ENCODE peak calls at places on chromosomes 13 and 19, in four cellular contexts. One of them, this sample, is unnamed.

GRCh38 chr13:42970824-42971669 is 21.0 kb downstream of the EPSTI1 start:
- DNase-seq in heart right ventricle: no peak
- DNase-seq in fibroblast of the aortic adventitia: peak
- DNase-seq in epithelial cell of esophagus: peak
- DNase-seq in this sample: peak

GRCh38 chr13:57630661-57631606 is 610 bp upstream of the PCDH17 start:
- DNase-seq in heart right ventricle: peak
- DNase-seq in fibroblast of the aortic adventitia: no peak
- DNase-seq in epithelial cell of esophagus: peak
- DNase-seq in this sample: no peak

GRCh38 chr19:2014731-2015610 is 543 bp downstream of the BTBD2 start:
- DNase-seq in heart right ventricle: no peak
- DNase-seq in fibroblast of the aortic adventitia: no peak
- DNase-seq in epithelial cell of esophagus: peak
- DNase-seq in this sample: no peak

GRCh38 chr13:28679628-28680027 is 20.7 kb downstream of the POMP start:
- DNase-seq in heart right ventricle: no peak
- DNase-seq in fibroblast of the aortic adventitia: peak
- DNase-seq in epithelial cell of esophagus: peak
- DNase-seq in this sample: no peak

GRCh38 chr13:93409816-93410215 is 183.2 kb downstream of the GPC6 start:
- DNase-seq in heart right ventricle: no peak
- DNase-seq in fibroblast of the aortic adventitia: no peak
- DNase-seq in epithelial cell of esophagus: no peak
- DNase-seq in this sample: no peak

GRCh38 chr13:111279253-111279652 is 41.2 kb upstream of the TEX29 start:
- DNase-seq in heart right ventricle: no peak
- DNase-seq in fibroblast of the aortic adventitia: no peak
- DNase-seq in epithelial cell of esophagus: no peak
- DNase-seq in this sample: no peak

GRCh38 chr13:92413452-92413851 is 813.2 kb upstream of the GPC6 start:
- DNase-seq in heart right ventricle: no peak
- DNase-seq in fibroblast of the aortic adventitia: no peak
- DNase-seq in epithelial cell of esophagus: no peak
- DNase-seq in this sample: no peak

GRCh38 chr13:20704459-20705069 is 1.1 kb downstream of the IL17D start:
- DNase-seq in heart right ventricle: no peak
- DNase-seq in fibroblast of the aortic adventitia: no peak
- DNase-seq in epithelial cell of esophagus: no peak
- DNase-seq in this sample: no peak

GRCh38 chr13:55937180-55937579 is 1203.5 kb upstream of the PRR20A start:
- DNase-seq in heart right ventricle: no peak
- DNase-seq in fibroblast of the aortic adventitia: no peak
- DNase-seq in epithelial cell of esophagus: no peak
- DNase-seq in this sample: no peak

GRCh38 chr13:78786399-78786879 is 127.5 kb upstream of the OBI1 start:
- DNase-seq in heart right ventricle: no peak
- DNase-seq in fibroblast of the aortic adventitia: no peak
- DNase-seq in epithelial cell of esophagus: no peak
- DNase-seq in this sample: no peak

GRCh38 chr13:93867481-93867880 is 612.0 kb downstream of the DCT start:
- DNase-seq in heart right ventricle: no peak
- DNase-seq in fibroblast of the aortic adventitia: no peak
- DNase-seq in epithelial cell of esophagus: peak
- DNase-seq in this sample: no peak

GRCh38 chr13:44224433-44225149 is 149.0 kb upstream of the SERP2 start:
- DNase-seq in heart right ventricle: peak
- DNase-seq in fibroblast of the aortic adventitia: peak
- DNase-seq in epithelial cell of esophagus: no peak
- DNase-seq in this sample: no peak

GRCh38 chr19:18833849-18834643 is 2.3 kb downstream of the UPF1 start:
- DNase-seq in heart right ventricle: no peak
- DNase-seq in fibroblast of the aortic adventitia: no peak
- DNase-seq in epithelial cell of esophagus: peak
- DNase-seq in this sample: no peak

GRCh38 chr13:98476106-98476505 is 100.8 kb downstream of the STK24 start:
- DNase-seq in heart right ventricle: no peak
- DNase-seq in fibroblast of the aortic adventitia: no peak
- DNase-seq in epithelial cell of esophagus: no peak
- DNase-seq in this sample: no peak

GRCh38 chr19:39765091-39766076 is 13.3 kb upstream of the LEUTX start:
- DNase-seq in heart right ventricle: peak
- DNase-seq in fibroblast of the aortic adventitia: peak
- DNase-seq in epithelial cell of esophagus: peak
- DNase-seq in this sample: peak

GRCh38 chr19:54696117-54696548 is 28.1 kb upstream of the KIR3DL3 start:
- DNase-seq in heart right ventricle: no peak
- DNase-seq in fibroblast of the aortic adventitia: no peak
- DNase-seq in epithelial cell of esophagus: no peak
- DNase-seq in this sample: no peak

GRCh38 chr13:43475135-43475534 is 311.6 kb downstream of the ENOX1 start:
- DNase-seq in heart right ventricle: no peak
- DNase-seq in fibroblast of the aortic adventitia: peak
- DNase-seq in epithelial cell of esophagus: no peak
- DNase-seq in this sample: no peak

GRCh38 chr13:53250272-53250875 is 221.8 kb downstream of the OLFM4 start:
- DNase-seq in heart right ventricle: peak
- DNase-seq in fibroblast of the aortic adventitia: peak
- DNase-seq in epithelial cell of esophagus: peak
- DNase-seq in this sample: no peak

GRCh38 chr13:27919934-27920676 is at the start of gene PDX1:
- DNase-seq in heart right ventricle: no peak
- DNase-seq in fibroblast of the aortic adventitia: no peak
- DNase-seq in epithelial cell of esophagus: peak
- DNase-seq in this sample: no peak

GRCh38 chr19:10593820-10594637 is 6.9 kb upstream of the AP1M2 start:
- DNase-seq in heart right ventricle: no peak
- DNase-seq in fibroblast of the aortic adventitia: peak
- DNase-seq in epithelial cell of esophagus: no peak
- DNase-seq in this sample: no peak

GRCh38 chr13:104875008-104875762 is 1660.3 kb downstream of the EFNB2 start:
- DNase-seq in heart right ventricle: no peak
- DNase-seq in fibroblast of the aortic adventitia: no peak
- DNase-seq in epithelial cell of esophagus: no peak
- DNase-seq in this sample: no peak

GRCh38 chr19:41606215-41606837 is 20.5 kb downstream of the CEACAM4 start:
- DNase-seq in heart right ventricle: no peak
- DNase-seq in fibroblast of the aortic adventitia: no peak
- DNase-seq in epithelial cell of esophagus: no peak
- DNase-seq in this sample: peak

GRCh38 chr19:17329061-17329767 is 5.4 kb downstream of the ANO8 start:
- DNase-seq in heart right ventricle: no peak
- DNase-seq in fibroblast of the aortic adventitia: no peak
- DNase-seq in epithelial cell of esophagus: no peak
- DNase-seq in this sample: no peak

GRCh38 chr19:17333611-17334413 is 843 bp downstream of the ANO8 start:
- DNase-seq in heart right ventricle: no peak
- DNase-seq in fibroblast of the aortic adventitia: peak
- DNase-seq in epithelial cell of esophagus: peak
- DNase-seq in this sample: peak

GRCh38 chr19:46813570-46814358 is 25.4 kb upstream of the SLC1A5 start:
- DNase-seq in heart right ventricle: peak
- DNase-seq in fibroblast of the aortic adventitia: peak
- DNase-seq in epithelial cell of esophagus: peak
- DNase-seq in this sample: peak

GRCh38 chr13:97372929-97373328 is 61.0 kb upstream of the RAP2A start:
- DNase-seq in heart right ventricle: no peak
- DNase-seq in fibroblast of the aortic adventitia: no peak
- DNase-seq in epithelial cell of esophagus: no peak
- DNase-seq in this sample: no peak

GRCh38 chr19:16191216-16191908 is 6.2 kb downstream of the FAM32A start:
- DNase-seq in heart right ventricle: no peak
- DNase-seq in fibroblast of the aortic adventitia: no peak
- DNase-seq in epithelial cell of esophagus: no peak
- DNase-seq in this sample: no peak

GRCh38 chr19:964761-965694 is 19.1 kb upstream of the WDR18 start:
- DNase-seq in heart right ventricle: no peak
- DNase-seq in fibroblast of the aortic adventitia: no peak
- DNase-seq in epithelial cell of esophagus: peak
- DNase-seq in this sample: no peak

GRCh38 chr19:41223431-41224234 is 4.6 kb downstream of the AXL start:
- DNase-seq in heart right ventricle: no peak
- DNase-seq in fibroblast of the aortic adventitia: peak
- DNase-seq in epithelial cell of esophagus: peak
- DNase-seq in this sample: peak

GRCh38 chr13:72255908-72256307 is 388.9 kb upstream of the DACH1 start:
- DNase-seq in heart right ventricle: no peak
- DNase-seq in fibroblast of the aortic adventitia: no peak
- DNase-seq in epithelial cell of esophagus: peak
- DNase-seq in this sample: peak

GRCh38 chr13:74487091-74487722 is 353.0 kb upstream of the KLF12 start:
- DNase-seq in heart right ventricle: no peak
- DNase-seq in fibroblast of the aortic adventitia: no peak
- DNase-seq in epithelial cell of esophagus: no peak
- DNase-seq in this sample: no peak

GRCh38 chr13:40024578-40024952 is 369.1 kb downstream of the COG6 start:
- DNase-seq in heart right ventricle: no peak
- DNase-seq in fibroblast of the aortic adventitia: no peak
- DNase-seq in epithelial cell of esophagus: no peak
- DNase-seq in this sample: no peak

GRCh38 chr19:46288896-46289588 is 7.8 kb upstream of the HIF3A start:
- DNase-seq in heart right ventricle: peak
- DNase-seq in fibroblast of the aortic adventitia: peak
- DNase-seq in epithelial cell of esophagus: peak
- DNase-seq in this sample: peak

GRCh38 chr13:51953347-51953746 is 57.9 kb downstream of the ATP7B start:
- DNase-seq in heart right ventricle: no peak
- DNase-seq in fibroblast of the aortic adventitia: no peak
- DNase-seq in epithelial cell of esophagus: no peak
- DNase-seq in this sample: no peak

GRCh38 chr13:34816543-34816942 is 125.5 kb upstream of the NBEA start:
- DNase-seq in heart right ventricle: no peak
- DNase-seq in fibroblast of the aortic adventitia: peak
- DNase-seq in epithelial cell of esophagus: no peak
- DNase-seq in this sample: no peak

GRCh38 chr19:3115411-3115810 is 20.4 kb upstream of the GNA15 start:
- DNase-seq in heart right ventricle: no peak
- DNase-seq in fibroblast of the aortic adventitia: no peak
- DNase-seq in epithelial cell of esophagus: no peak
- DNase-seq in this sample: no peak

GRCh38 chr19:3114018-3114726 is 20.0 kb downstream of the GNA11 start:
- DNase-seq in heart right ventricle: no peak
- DNase-seq in fibroblast of the aortic adventitia: no peak
- DNase-seq in epithelial cell of esophagus: no peak
- DNase-seq in this sample: no peak

GRCh38 chr19:3113100-3114017 is 19.2 kb downstream of the GNA11 start:
- DNase-seq in heart right ventricle: no peak
- DNase-seq in fibroblast of the aortic adventitia: no peak
- DNase-seq in epithelial cell of esophagus: no peak
- DNase-seq in this sample: no peak

GRCh38 chr19:3115916-3116602 is 19.8 kb upstream of the GNA15 start:
- DNase-seq in heart right ventricle: no peak
- DNase-seq in fibroblast of the aortic adventitia: no peak
- DNase-seq in epithelial cell of esophagus: no peak
- DNase-seq in this sample: no peak

GRCh38 chr19:3114811-3115210 is 20.6 kb downstream of the GNA11 start:
- DNase-seq in heart right ventricle: no peak
- DNase-seq in fibroblast of the aortic adventitia: no peak
- DNase-seq in epithelial cell of esophagus: no peak
- DNase-seq in this sample: no peak
- TF ChIP-seq CTCF in heart right ventricle: no peak
- TF ChIP-seq CTCF in fibroblast of the aortic adventitia: no peak
- TF ChIP-seq CTCF in epithelial cell of esophagus: no peak
- TF ChIP-seq CTCF in this sample: no peak

DNA sequence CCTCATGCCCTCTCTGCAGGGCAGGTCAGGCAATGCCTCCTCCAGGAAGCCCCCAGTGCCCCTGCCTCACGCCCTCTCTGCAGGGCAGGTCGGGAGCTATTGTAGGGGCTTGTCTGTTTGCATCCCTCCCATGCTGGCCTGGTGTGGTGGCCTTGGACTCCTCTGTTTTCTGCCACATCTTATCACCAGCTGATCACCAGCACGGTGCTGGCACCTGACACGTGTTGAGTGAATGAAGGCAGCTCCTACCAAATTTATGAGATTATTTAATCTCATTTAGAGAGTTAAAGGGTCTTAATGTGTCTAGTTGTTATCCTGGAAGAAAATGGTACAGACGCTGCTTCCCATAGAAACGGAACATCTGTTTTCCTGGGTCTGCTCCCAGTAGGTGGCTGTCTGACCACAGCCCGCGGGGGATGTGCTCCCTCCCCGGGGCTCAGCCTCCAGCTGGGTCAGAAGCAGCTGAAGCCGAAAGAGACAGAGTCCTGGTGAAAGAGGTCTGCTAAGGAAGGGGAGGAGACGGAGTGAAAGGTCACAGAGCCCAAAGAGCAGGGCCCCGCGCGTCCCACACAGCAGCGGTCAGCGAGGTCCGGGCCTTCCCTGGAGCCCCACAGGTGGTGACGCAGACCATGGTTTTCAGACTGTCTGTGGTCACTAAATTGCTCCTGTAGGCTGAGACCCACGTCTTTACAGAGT is 51.7 kb upstream of the C13orf46 start:
- DNase-seq in heart right ventricle: no peak
- DNase-seq in fibroblast of the aortic adventitia: peak
- DNase-seq in epithelial cell of esophagus: no peak
- DNase-seq in this sample: no peak
- TF ChIP-seq CTCF in heart right ventricle: no peak
- TF ChIP-seq CTCF in fibroblast of the aortic adventitia: no peak
- TF ChIP-seq CTCF in epithelial cell of esophagus: no peak
- TF ChIP-seq CTCF in this sample: no peak

DNA sequence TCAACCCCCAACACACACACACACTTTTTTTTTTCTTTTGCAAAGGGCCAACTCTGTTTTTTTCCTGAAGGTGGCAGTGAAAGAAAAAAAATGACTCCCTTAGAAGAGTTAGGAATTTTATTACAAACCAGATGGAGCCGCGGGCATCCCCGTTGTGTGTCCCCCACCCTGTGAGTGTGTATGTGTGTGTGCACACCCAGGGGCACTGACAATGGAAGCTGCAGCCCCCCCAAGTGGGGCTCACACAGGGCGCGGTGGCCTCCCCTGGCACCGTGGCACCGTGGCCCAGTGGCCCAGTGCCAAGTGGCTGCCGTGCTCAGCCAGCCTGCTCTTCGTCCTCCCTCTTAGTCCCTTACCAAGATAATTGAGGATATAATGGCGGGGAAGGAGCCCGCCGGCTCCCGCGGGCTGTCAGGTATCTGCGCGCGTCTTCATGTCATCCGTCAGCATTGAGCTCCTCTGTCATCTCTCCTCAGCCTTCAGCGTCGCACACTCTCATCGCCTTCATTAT is 314.1 kb downstream of the ZNF536 start:
- DNase-seq in heart right ventricle: no peak
- DNase-seq in fibroblast of the aortic adventitia: peak
- DNase-seq in epithelial cell of esophagus: no peak
- DNase-seq in this sample: no peak
- TF ChIP-seq CTCF in heart right ventricle: peak
- TF ChIP-seq CTCF in fibroblast of the aortic adventitia: no peak
- TF ChIP-seq CTCF in epithelial cell of esophagus: no peak
- TF ChIP-seq CTCF in this sample: no peak

DNA sequence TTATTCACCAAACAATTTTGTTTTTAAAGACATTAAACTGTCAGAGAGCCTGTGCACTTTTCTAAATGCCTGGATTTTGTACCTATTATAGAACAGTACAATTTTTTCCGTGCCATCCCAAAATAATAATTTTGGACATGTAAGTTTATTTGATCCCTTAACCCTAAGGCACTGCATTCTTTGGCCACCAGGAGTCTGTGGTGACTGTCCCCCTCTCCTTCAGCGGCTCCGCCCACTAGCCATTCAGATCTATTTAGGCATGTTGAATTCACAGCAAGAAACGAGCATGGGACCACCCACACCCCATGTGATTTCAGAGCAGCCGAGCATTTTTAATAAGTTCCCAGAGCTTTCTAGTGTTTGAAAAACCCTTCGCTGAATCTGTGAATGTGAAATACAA is 567.5 kb downstream of the MYO16 start:
- DNase-seq in heart right ventricle: no peak
- DNase-seq in fibroblast of the aortic adventitia: no peak
- DNase-seq in epithelial cell of esophagus: no peak
- DNase-seq in this sample: no peak
- TF ChIP-seq CTCF in heart right ventricle: no peak
- TF ChIP-seq CTCF in fibroblast of the aortic adventitia: no peak
- TF ChIP-seq CTCF in epithelial cell of esophagus: peak
- TF ChIP-seq CTCF in this sample: no peak